ENCODE peak calls at places on chromosomes 12 and 14, in five cellular contexts. One of them, this sample, is unnamed.

GRCh38 chr12:81627336-81628189 is 131.6 kb downstream of the PPFIA2 start:
- DNase-seq in H1: no peak
- DNase-seq in neuronal stem cell: peak
- DNase-seq in IMR-90: peak
- DNase-seq in trophoblast cell: peak
- DNase-seq in this sample: peak

GRCh38 chr12:95693689-95694088 is 96.9 kb downstream of the NTN4 start:
- DNase-seq in trophoblast cell: no peak
- DNase-seq in neuronal stem cell: no peak
- DNase-seq in H1: no peak
- DNase-seq in IMR-90: no peak
- DNase-seq in this sample: no peak

GRCh38 chr12:27143676-27144075 is 61.3 kb upstream of the C12orf71 start:
- DNase-seq in H1: no peak
- DNase-seq in neuronal stem cell: no peak
- DNase-seq in IMR-90: no peak
- DNase-seq in trophoblast cell: no peak
- DNase-seq in this sample: no peak

GRCh38 chr12:92721130-92721529 is 18.3 kb downstream of the PLEKHG7 start:
- DNase-seq in IMR-90: peak
- DNase-seq in H1: no peak
- DNase-seq in trophoblast cell: no peak
- DNase-seq in neuronal stem cell: no peak
- DNase-seq in this sample: no peak

GRCh38 chr12:39572551-39572950 is 47.1 kb downstream of the ABCD2 start:
- DNase-seq in H1: no peak
- DNase-seq in IMR-90: no peak
- DNase-seq in neuronal stem cell: no peak
- DNase-seq in trophoblast cell: no peak
- DNase-seq in this sample: no peak

GRCh38 chr12:82896979-82897378 is 210.3 kb downstream of the TMTC2 start:
- DNase-seq in IMR-90: peak
- DNase-seq in H1: no peak
- DNase-seq in trophoblast cell: no peak
- DNase-seq in neuronal stem cell: no peak
- DNase-seq in this sample: no peak

GRCh38 chr14:104936361-104937155 is 11.9 kb downstream of the PLD4 start:
- DNase-seq in trophoblast cell: no peak
- DNase-seq in neuronal stem cell: no peak
- DNase-seq in H1: no peak
- DNase-seq in IMR-90: no peak
- DNase-seq in this sample: no peak

GRCh38 chr12:95611676-95612309 is 60.5 kb upstream of the USP44 start:
- DNase-seq in IMR-90: peak
- DNase-seq in H1: no peak
- DNase-seq in trophoblast cell: peak
- DNase-seq in neuronal stem cell: no peak
- DNase-seq in this sample: no peak

GRCh38 chr14:50954811-50955372 is 10.6 kb upstream of the PYGL start:
- DNase-seq in H1: no peak
- DNase-seq in neuronal stem cell: no peak
- DNase-seq in IMR-90: peak
- DNase-seq in trophoblast cell: no peak
- DNase-seq in this sample: peak

GRCh38 chr12:14243941-14244340 is 121.5 kb upstream of the ATF7IP start:
- DNase-seq in IMR-90: no peak
- DNase-seq in trophoblast cell: peak
- DNase-seq in neuronal stem cell: no peak
- DNase-seq in H1: no peak
- DNase-seq in this sample: no peak

GRCh38 chr14:87615822-87616679 is 376.9 kb downstream of the GALC start:
- DNase-seq in neuronal stem cell: peak
- DNase-seq in H1: peak
- DNase-seq in IMR-90: peak
- DNase-seq in trophoblast cell: peak
- DNase-seq in this sample: peak

GRCh38 chr12:6182279-6182898 is 17.8 kb upstream of the CD9 start:
- DNase-seq in neuronal stem cell: no peak
- DNase-seq in H1: no peak
- DNase-seq in trophoblast cell: peak
- DNase-seq in IMR-90: peak
- DNase-seq in this sample: peak

GRCh38 chr12:1994429-1995143 is 9.7 kb downstream of the DCP1B start:
- DNase-seq in trophoblast cell: no peak
- DNase-seq in IMR-90: no peak
- DNase-seq in neuronal stem cell: no peak
- DNase-seq in H1: no peak
- DNase-seq in this sample: no peak

GRCh38 chr12:81077686-81078441 is at the start of gene ACSS3:
- DNase-seq in IMR-90: no peak
- DNase-seq in H1: peak
- DNase-seq in trophoblast cell: no peak
- DNase-seq in neuronal stem cell: peak
- DNase-seq in this sample: peak

GRCh38 chr14:99966436-99966835 is 98.8 kb upstream of the EVL start:
- DNase-seq in neuronal stem cell: no peak
- DNase-seq in IMR-90: no peak
- DNase-seq in trophoblast cell: no peak
- DNase-seq in H1: no peak
- DNase-seq in this sample: no peak

GRCh38 chr12:39427360-39427808 is 15.5 kb downstream of the KIF21A start:
- DNase-seq in trophoblast cell: no peak
- DNase-seq in neuronal stem cell: no peak
- DNase-seq in IMR-90: no peak
- DNase-seq in H1: no peak
- DNase-seq in this sample: no peak

GRCh38 chr12:89863968-89864367 is 155.3 kb upstream of the ATP2B1 start:
- DNase-seq in trophoblast cell: no peak
- DNase-seq in IMR-90: no peak
- DNase-seq in neuronal stem cell: no peak
- DNase-seq in H1: no peak
- DNase-seq in this sample: no peak

GRCh38 chr14:45181806-45182205 is 46.1 kb downstream of the FANCM start:
- DNase-seq in IMR-90: no peak
- DNase-seq in H1: no peak
- DNase-seq in neuronal stem cell: no peak
- DNase-seq in trophoblast cell: no peak
- DNase-seq in this sample: no peak

GRCh38 chr12:101407054-101407437 is 526 bp downstream of the ARL1 start:
- DNase-seq in trophoblast cell: peak
- DNase-seq in neuronal stem cell: no peak
- DNase-seq in H1: no peak
- DNase-seq in IMR-90: no peak
- DNase-seq in this sample: no peak

GRCh38 chr14:94011795-94012194 is 14.3 kb upstream of the OTUB2 start:
- DNase-seq in H1: no peak
- DNase-seq in neuronal stem cell: no peak
- DNase-seq in trophoblast cell: no peak
- DNase-seq in IMR-90: no peak
- DNase-seq in this sample: peak

GRCh38 chr14:92982941-92983340 is 60.0 kb downstream of the CHGA start:
- DNase-seq in trophoblast cell: no peak
- DNase-seq in neuronal stem cell: no peak
- DNase-seq in H1: no peak
- DNase-seq in IMR-90: peak
- DNase-seq in this sample: no peak

GRCh38 chr14:54087376-54087775 is 130.8 kb upstream of the BMP4 start:
- DNase-seq in IMR-90: no peak
- DNase-seq in neuronal stem cell: no peak
- DNase-seq in trophoblast cell: no peak
- DNase-seq in H1: no peak
- DNase-seq in this sample: no peak

GRCh38 chr12:93200291-93200917 is 177.3 kb upstream of the NUDT4 start:
- DNase-seq in trophoblast cell: no peak
- DNase-seq in IMR-90: no peak
- DNase-seq in H1: no peak
- DNase-seq in neuronal stem cell: no peak
- DNase-seq in this sample: peak

GRCh38 chr14:101473045-101473729 is 88.1 kb upstream of the DIO3 start:
- DNase-seq in neuronal stem cell: no peak
- DNase-seq in IMR-90: no peak
- DNase-seq in H1: no peak
- DNase-seq in trophoblast cell: no peak
- DNase-seq in this sample: no peak

GRCh38 chr12:64600164-64600561 is 10.1 kb upstream of the RASSF3 start:
- DNase-seq in neuronal stem cell: no peak
- DNase-seq in IMR-90: no peak
- DNase-seq in trophoblast cell: no peak
- DNase-seq in H1: no peak
- DNase-seq in this sample: no peak

GRCh38 chr12:13093191-13093849 is 10.1 kb downstream of the GSG1 start:
- DNase-seq in IMR-90: peak
- DNase-seq in trophoblast cell: no peak
- DNase-seq in H1: no peak
- DNase-seq in neuronal stem cell: no peak
- DNase-seq in this sample: no peak

GRCh38 chr14:96160913-96161310 is 43.7 kb upstream of the BDKRB2 start:
- DNase-seq in H1: no peak
- DNase-seq in IMR-90: no peak
- DNase-seq in neuronal stem cell: no peak
- DNase-seq in trophoblast cell: no peak
- DNase-seq in this sample: no peak

GRCh38 chr12:47014474-47014873 is 64.9 kb upstream of the PCED1B start:
- DNase-seq in neuronal stem cell: no peak
- DNase-seq in H1: no peak
- DNase-seq in IMR-90: peak
- DNase-seq in trophoblast cell: no peak
- DNase-seq in this sample: peak
- H4K91ac ChIP-seq in neuronal stem cell: no peak
- H4K91ac ChIP-seq in H1: no peak
- H4K91ac ChIP-seq in IMR-90: peak
- H4K91ac ChIP-seq in trophoblast cell: no peak
- H4K91ac ChIP-seq in this sample: no peak

DNA sequence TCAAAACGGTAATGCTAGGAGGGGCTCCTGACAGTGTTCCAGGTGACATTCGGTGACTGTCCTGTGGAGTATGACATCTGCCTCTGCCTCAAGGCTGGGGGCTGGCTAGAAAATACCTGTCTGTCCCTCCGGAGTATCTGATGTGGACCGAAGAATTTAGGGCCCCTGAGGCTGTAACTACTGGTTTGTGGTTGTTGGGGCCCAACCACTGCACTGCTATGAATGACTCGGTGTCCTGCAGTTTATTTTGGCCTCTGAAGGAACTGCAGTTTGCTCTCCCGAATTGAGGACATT is 198.9 kb upstream of the CAND1 start:
- DNase-seq in IMR-90: no peak
- DNase-seq in neuronal stem cell: no peak
- DNase-seq in trophoblast cell: peak
- DNase-seq in H1: no peak
- DNase-seq in this sample: no peak
- H3K4me3 ChIP-seq in IMR-90: no peak
- H3K4me3 ChIP-seq in neuronal stem cell: peak
- H3K4me3 ChIP-seq in trophoblast cell: no peak
- H3K4me3 ChIP-seq in H1: peak
- H3K4me3 ChIP-seq in this sample: no peak

DNA sequence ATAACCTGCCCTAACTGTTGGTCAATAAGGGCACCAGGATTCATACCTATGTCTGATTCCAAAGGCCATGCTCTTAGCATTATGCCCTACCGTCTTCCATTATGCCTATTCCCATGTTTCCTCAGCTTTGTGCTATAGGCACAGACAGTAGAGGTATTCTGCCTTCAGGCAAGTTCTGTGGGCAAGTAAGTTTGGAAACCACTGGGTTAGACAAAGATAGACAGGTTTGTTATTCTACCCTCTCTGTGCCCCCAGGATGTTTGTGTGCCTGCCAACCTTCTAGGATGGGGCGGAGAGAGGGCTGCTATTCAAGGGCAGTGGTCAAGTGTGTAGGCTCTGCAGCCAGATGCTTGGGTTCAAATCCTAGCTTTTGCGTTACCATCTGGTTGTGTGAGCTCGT is 4.6 kb downstream of the RAPGEF3 start:
- DNase-seq in H1: no peak
- DNase-seq in neuronal stem cell: no peak
- DNase-seq in IMR-90: no peak
- DNase-seq in trophoblast cell: peak
- DNase-seq in this sample: no peak
- H4K91ac ChIP-seq in H1: peak
- H4K91ac ChIP-seq in neuronal stem cell: no peak
- H4K91ac ChIP-seq in IMR-90: peak
- H4K91ac ChIP-seq in trophoblast cell: peak
- H4K91ac ChIP-seq in this sample: no peak

DNA sequence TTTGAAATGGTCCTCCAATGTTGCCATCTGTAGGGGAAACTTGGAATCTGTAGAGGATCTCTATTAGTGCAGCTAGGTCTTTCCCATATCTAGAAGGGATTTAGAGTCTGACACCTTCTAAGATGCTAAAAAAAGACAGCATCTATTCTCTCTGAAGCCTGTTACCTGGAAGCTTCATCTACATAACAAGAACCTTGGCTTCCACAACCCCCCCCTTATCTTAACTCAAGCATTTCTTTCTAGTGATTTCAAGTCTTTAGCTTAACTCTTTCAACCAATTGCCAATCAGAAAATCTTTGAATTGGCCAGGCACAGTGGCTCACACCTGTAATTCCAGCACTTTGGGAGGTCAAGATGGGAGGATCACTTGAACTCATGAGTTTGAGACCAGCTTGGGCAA is 543.3 kb downstream of the TRHDE start:
- DNase-seq in trophoblast cell: no peak
- DNase-seq in IMR-90: no peak
- DNase-seq in neuronal stem cell: no peak
- DNase-seq in H1: no peak
- DNase-seq in this sample: no peak
- H3K4me3 ChIP-seq in trophoblast cell: no peak
- H3K4me3 ChIP-seq in IMR-90: no peak
- H3K4me3 ChIP-seq in neuronal stem cell: no peak
- H3K4me3 ChIP-seq in H1: no peak
- H3K4me3 ChIP-seq in this sample: no peak

GRCh38 chr14:77314043-77314442 is 6.6 kb downstream of the POMT2 start:
- DNase-seq in H1: no peak
- DNase-seq in neuronal stem cell: no peak
- DNase-seq in trophoblast cell: peak
- DNase-seq in IMR-90: peak
- DNase-seq in this sample: peak
- H4K91ac ChIP-seq in H1: no peak
- H4K91ac ChIP-seq in neuronal stem cell: no peak
- H4K91ac ChIP-seq in trophoblast cell: peak
- H4K91ac ChIP-seq in IMR-90: peak
- H4K91ac ChIP-seq in this sample: no peak